ENCODE peak calls at places on chromosome 19, in eight cellular contexts. One of them, this sample, is unnamed.

GRCh38 chr19:34661357-34661756 is 15.6 kb downstream of the SCGB2B2 start:
- DNase-seq in stimulated activated naive CD4-positive, alpha-beta T cell treated with Interleukin-2 at 50 U/mL for 16 hours: no peak
- DNase-seq in NCI-H345: peak
- DNase-seq in CD8-positive, alpha-beta memory T cell: no peak
- DNase-seq in fibroblast of lung: no peak
- DNase-seq in NCI-H1436: no peak
- DNase-seq in activated CD4-positive, CD25-positive, alpha-beta regulatory T cell: no peak
- DNase-seq in hippocampal formation: no peak
- DNase-seq in this sample: no peak

GRCh38 chr19:805600-806550 is 8.6 kb downstream of the PTBP1 start:
- DNase-seq in stimulated activated naive CD4-positive, alpha-beta T cell treated with Interleukin-2 at 50 U/mL for 16 hours: no peak
- DNase-seq in NCI-H345: no peak
- DNase-seq in activated CD4-positive, CD25-positive, alpha-beta regulatory T cell: no peak
- DNase-seq in CD8-positive, alpha-beta memory T cell: no peak
- DNase-seq in NCI-H1436: no peak
- DNase-seq in fibroblast of lung: no peak
- DNase-seq in hippocampal formation: no peak
- DNase-seq in this sample: no peak

GRCh38 chr19:33273881-33274662 is 28.3 kb downstream of the CEBPA start:
- DNase-seq in CD8-positive, alpha-beta memory T cell: no peak
- DNase-seq in stimulated activated naive CD4-positive, alpha-beta T cell treated with Interleukin-2 at 50 U/mL for 16 hours: peak
- DNase-seq in NCI-H1436: no peak
- DNase-seq in NCI-H345: no peak
- DNase-seq in fibroblast of lung: peak
- DNase-seq in hippocampal formation: no peak
- DNase-seq in activated CD4-positive, CD25-positive, alpha-beta regulatory T cell: no peak
- DNase-seq in this sample: no peak

GRCh38 chr19:50651174-50651573 is 1.9 kb downstream of the C19orf81 start:
- DNase-seq in fibroblast of lung: no peak
- DNase-seq in NCI-H345: no peak
- DNase-seq in NCI-H1436: no peak
- DNase-seq in hippocampal formation: no peak
- DNase-seq in stimulated activated naive CD4-positive, alpha-beta T cell treated with Interleukin-2 at 50 U/mL for 16 hours: no peak
- DNase-seq in CD8-positive, alpha-beta memory T cell: no peak
- DNase-seq in activated CD4-positive, CD25-positive, alpha-beta regulatory T cell: no peak
- DNase-seq in this sample: no peak

GRCh38 chr19:7506385-7507328 is 9.2 kb upstream of the ZNF358 start:
- DNase-seq in fibroblast of lung: peak
- DNase-seq in NCI-H1436: peak
- DNase-seq in stimulated activated naive CD4-positive, alpha-beta T cell treated with Interleukin-2 at 50 U/mL for 16 hours: peak
- DNase-seq in hippocampal formation: no peak
- DNase-seq in NCI-H345: peak
- DNase-seq in CD8-positive, alpha-beta memory T cell: peak
- DNase-seq in activated CD4-positive, CD25-positive, alpha-beta regulatory T cell: no peak
- DNase-seq in this sample: peak

GRCh38 chr19:3520166-3521103 is 14.3 kb downstream of the FZR1 start:
- DNase-seq in stimulated activated naive CD4-positive, alpha-beta T cell treated with Interleukin-2 at 50 U/mL for 16 hours: no peak
- DNase-seq in hippocampal formation: no peak
- DNase-seq in CD8-positive, alpha-beta memory T cell: no peak
- DNase-seq in NCI-H345: no peak
- DNase-seq in activated CD4-positive, CD25-positive, alpha-beta regulatory T cell: no peak
- DNase-seq in NCI-H1436: no peak
- DNase-seq in fibroblast of lung: no peak
- DNase-seq in this sample: no peak

GRCh38 chr19:532578-533484 is 1.3 kb downstream of the CDC34 start:
- DNase-seq in fibroblast of lung: peak
- DNase-seq in NCI-H1436: no peak
- DNase-seq in hippocampal formation: peak
- DNase-seq in activated CD4-positive, CD25-positive, alpha-beta regulatory T cell: no peak
- DNase-seq in stimulated activated naive CD4-positive, alpha-beta T cell treated with Interleukin-2 at 50 U/mL for 16 hours: peak
- DNase-seq in NCI-H345: peak
- DNase-seq in CD8-positive, alpha-beta memory T cell: no peak
- DNase-seq in this sample: peak

GRCh38 chr19:38047048-38047435 is 140.0 kb downstream of the SIPA1L3 start:
- DNase-seq in fibroblast of lung: no peak
- DNase-seq in stimulated activated naive CD4-positive, alpha-beta T cell treated with Interleukin-2 at 50 U/mL for 16 hours: no peak
- DNase-seq in CD8-positive, alpha-beta memory T cell: no peak
- DNase-seq in hippocampal formation: no peak
- DNase-seq in NCI-H345: no peak
- DNase-seq in activated CD4-positive, CD25-positive, alpha-beta regulatory T cell: no peak
- DNase-seq in NCI-H1436: no peak
- DNase-seq in this sample: no peak

GRCh38 chr19:10927691-10928562 is 512 bp downstream of the YIPF2 start:
- DNase-seq in fibroblast of lung: no peak
- DNase-seq in hippocampal formation: no peak
- DNase-seq in NCI-H1436: no peak
- DNase-seq in CD8-positive, alpha-beta memory T cell: no peak
- DNase-seq in activated CD4-positive, CD25-positive, alpha-beta regulatory T cell: no peak
- DNase-seq in NCI-H345: no peak
- DNase-seq in stimulated activated naive CD4-positive, alpha-beta T cell treated with Interleukin-2 at 50 U/mL for 16 hours: no peak
- DNase-seq in this sample: no peak

GRCh38 chr19:49741210-49741844 is 21.8 kb downstream of the TSKS start:
- DNase-seq in activated CD4-positive, CD25-positive, alpha-beta regulatory T cell: no peak
- DNase-seq in stimulated activated naive CD4-positive, alpha-beta T cell treated with Interleukin-2 at 50 U/mL for 16 hours: no peak
- DNase-seq in NCI-H1436: no peak
- DNase-seq in CD8-positive, alpha-beta memory T cell: no peak
- DNase-seq in fibroblast of lung: no peak
- DNase-seq in hippocampal formation: no peak
- DNase-seq in NCI-H345: no peak
- DNase-seq in this sample: no peak

This sample was measured in pons.